ENCODE peak calls at places on chromosomes 7 and 10, in five cellular contexts. B is AG04449, Y is MCF 10A, W is dorsolateral prefrontal cortex, V is type B pancreatic cell. A is an unnamed sample.

GRCh38 chr7:87876759-87877234 is 504 bp downstream of the DBF4 start:
- DNase-seq in Y (peak; percentile 62), W (peak; percentile 55), V (peak; percentile 73), B (no peak), A (peak; percentile 14)

GRCh38 chr10:118812393-118812740 is 57.6 kb upstream of the CACUL1 start:
- DNase-seq in V (no peak), W (no peak), Y (no peak), B (no peak), A (no peak)

GRCh38 chr10:1434912-1435692 is 302.2 kb downstream of the ADARB2 start:
- DNase-seq in B (no peak), Y (no peak), W (no peak), V (no peak), A (no peak)

GRCh38 chr10:131726460-131726861 is 174.3 kb upstream of the PPP2R2D start:
- DNase-seq in W (no peak), B (no peak), Y (no peak), V (peak; percentile 62), A (no peak)

GRCh38 chr7:33745934-33746333 is 159.4 kb upstream of the BMPER start:
- DNase-seq in W (no peak), V (no peak), Y (peak; percentile 57), B (no peak), A (no peak)

GRCh38 chr7:5143935-5144903 is 45.8 kb upstream of the WIPI2 start:
- DNase-seq in Y (no peak), W (peak; percentile 9), V (no peak), B (no peak), A (no peak)

GRCh38 chr10:114573330-114574045 is 84.6 kb downstream of the ABLIM1 start:
- DNase-seq in V (no peak), Y (no peak), W (no peak), B (no peak), A (no peak)

GRCh38 chr10:18607503-18607902 is 43.9 kb downstream of the NSUN6 start:
- DNase-seq in Y (peak; percentile 93), V (no peak), B (peak; percentile 28), W (peak; percentile 22), A (peak; percentile 62)

GRCh38 chr10:3783313-3783689 is 1.7 kb downstream of the KLF6 start:
- DNase-seq in Y (peak; percentile 80), V (no peak), B (no peak), W (peak; percentile 49), A (peak; percentile 79)

GRCh38 chr10:8051851-8052257 is 2.6 kb upstream of the GATA3 start:
- DNase-seq in W (no peak), Y (no peak), B (no peak), V (peak; percentile 82), A (no peak)

GRCh38 chr7:84603545-84603944 is 409.0 kb upstream of the SEMA3A start:
- DNase-seq in Y (no peak), B (no peak), W (no peak), V (no peak), A (no peak)

GRCh38 chr10:80344912-80345311 is 11.6 kb downstream of the DYDC1 start:
- DNase-seq in V (no peak), W (no peak), B (no peak), Y (no peak), A (no peak)

GRCh38 chr7:77290425-77290824 is 90.8 kb upstream of the FGL2 start:
- DNase-seq in W (no peak), V (no peak), B (no peak), Y (no peak), A (no peak)

GRCh38 chr10:109126016-109126415 is 797.3 kb downstream of the XPNPEP1 start:
- DNase-seq in B (no peak), Y (no peak), V (no peak), W (no peak), A (no peak)

GRCh38 chr7:2105917-2106316 is 126.8 kb downstream of the MAD1L1 start:
- DNase-seq in V (no peak), B (no peak), W (no peak), Y (no peak), A (no peak)

GRCh38 chr7:133697585-133697984 is 429.6 kb upstream of the LRGUK start:
- DNase-seq in W (no peak), B (no peak), V (no peak), Y (no peak), A (no peak)

GRCh38 chr7:28144266-28144665 is 36.3 kb downstream of the JAZF1 start:
- DNase-seq in W (peak; percentile 15), V (no peak), B (no peak), Y (no peak), A (no peak)

GRCh38 chr7:1725199-1725701 is 55.2 kb downstream of the ELFN1 start:
- DNase-seq in Y (no peak), V (no peak), B (no peak), W (peak; percentile 71), A (no peak)

GRCh38 chr10:89853796-89854195 is 152.4 kb downstream of the KIF20B start:
- DNase-seq in Y (no peak), W (no peak), B (no peak), V (no peak), A (no peak)

GRCh38 chr7:27239780-27240731 is 2.5 kb upstream of the EVX1 start:
- DNase-seq in W (no peak), V (no peak), B (no peak), Y (no peak), A (no peak)

GRCh38 chr10:22810643-22811254 is 96.4 kb upstream of the PIP4K2A start:
- DNase-seq in Y (no peak), W (no peak), B (no peak), V (no peak), A (no peak)

GRCh38 chr7:130409067-130409721 is 28.9 kb downstream of the CPA1 start:
- DNase-seq in B (no peak), Y (no peak), W (no peak), V (no peak), A (no peak)

GRCh38 chr10:72812415-72812797 is 81.1 kb upstream of the OIT3 start:
- DNase-seq in V (no peak), B (no peak), Y (no peak), W (no peak), A (no peak)

GRCh38 chr7:132451161-132451560 is 125.1 kb downstream of the PLXNA4 start:
- DNase-seq in B (no peak), Y (no peak), V (no peak), W (no peak), A (no peak)

GRCh38 chr7:514651-515598 is 4.7 kb downstream of the PDGFA start:
- DNase-seq in W (no peak), V (no peak), B (no peak), Y (no peak), A (no peak)

GRCh38 chr7:254337-255037 is 35.5 kb upstream of the FOXL3 start:
- DNase-seq in V (no peak), B (no peak), Y (no peak), W (no peak), A (no peak)

GRCh38 chr10:92240289-92241157 is 50.4 kb downstream of the CPEB3 start:
- DNase-seq in V (no peak), B (no peak), Y (peak; percentile 75), W (peak; percentile 71), A (no peak)

DNA sequence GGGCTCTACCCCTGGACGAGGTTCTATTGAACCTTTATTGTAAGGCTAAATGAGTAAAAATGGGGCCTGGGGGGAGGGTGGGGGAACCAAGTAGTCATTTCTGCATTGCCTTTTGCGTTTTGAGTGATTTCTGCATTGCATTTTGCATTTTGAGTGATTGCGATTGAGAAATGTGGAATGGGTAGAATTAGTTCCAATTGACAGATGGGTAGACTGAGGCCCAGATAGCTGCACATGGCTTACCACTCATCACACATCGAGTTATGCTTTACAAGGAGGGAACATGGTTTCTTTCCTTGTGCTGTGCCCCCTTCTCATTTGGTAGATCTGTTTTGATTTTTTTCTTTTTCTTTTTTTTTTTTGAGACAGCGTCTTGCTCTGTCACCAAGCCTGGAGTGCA is 858.7 kb downstream of the TYW1 start:
- DNase-seq in W (no peak), B (no peak), Y (no peak), V (no peak), A (no peak)
- TF ChIP-seq CTCF in W (no peak), B (no peak), Y (no peak), V (no peak), A (no peak)

GRCh38 chr10:100364147-100364546 is 17.1 kb downstream of the SCD start:
- DNase-seq in W (no peak), Y (no peak), B (no peak), V (no peak), A (no peak)

GRCh38 chr10:100359529-100360150 is 12.6 kb downstream of the SCD start:
- DNase-seq in V (no peak), W (no peak), B (no peak), Y (no peak), A (no peak)

GRCh38 chr10:100360234-100360633 is 13.2 kb downstream of the SCD start:
- DNase-seq in B (no peak), V (no peak), Y (no peak), W (no peak), A (no peak)

GRCh38 chr10:100364735-100365391 is 17.8 kb downstream of the SCD start:
- DNase-seq in V (no peak), W (no peak), B (no peak), Y (peak; percentile 96), A (no peak)

GRCh38 chr10:100362570-100363496 is 15.8 kb downstream of the SCD start:
- DNase-seq in Y (no peak), V (no peak), B (no peak), W (no peak), A (no peak)
- TF ChIP-seq CTCF in Y (no peak), V (no peak), B (no peak), W (no peak), A (no peak)

DNA sequence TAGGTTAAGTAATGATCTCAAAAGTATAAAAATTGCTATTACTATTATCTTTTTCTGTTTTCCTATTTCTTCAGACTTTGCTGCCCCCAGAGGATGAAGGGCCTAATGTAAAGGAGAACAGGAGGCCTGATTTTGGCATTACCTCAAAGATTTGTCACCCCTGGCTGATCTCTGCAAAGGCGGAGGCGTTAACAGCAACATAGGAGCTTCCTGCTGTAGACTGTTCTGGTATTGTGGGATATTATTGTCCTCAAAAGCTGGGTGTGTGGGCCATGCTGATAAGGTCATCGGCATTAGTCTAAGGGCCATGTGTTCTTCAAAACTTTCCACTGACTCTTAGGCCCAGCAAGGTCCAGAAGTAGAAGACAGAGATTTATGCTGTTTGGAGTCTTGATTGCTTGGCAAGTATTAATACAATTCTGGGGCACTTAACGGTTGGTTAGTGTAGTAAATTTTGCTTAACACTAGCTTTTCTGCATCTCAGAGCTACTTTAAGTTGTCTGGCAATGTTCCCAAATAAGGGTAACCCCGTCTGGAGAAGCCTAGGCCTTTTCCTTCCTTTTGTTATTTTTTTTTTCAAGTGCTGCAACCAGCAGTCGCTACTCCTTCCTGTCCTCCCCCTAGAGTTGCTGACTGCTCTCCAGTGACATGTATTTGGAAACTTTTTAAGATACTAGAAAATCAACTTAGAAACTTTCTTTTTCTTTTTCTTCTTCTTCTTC is 14.0 kb upstream of the ENTPD1 start:
- DNase-seq in W (no peak), V (no peak), Y (no peak), B (no peak), A (no peak)
- TF ChIP-seq CTCF in W (no peak), V (no peak), Y (no peak), B (no peak), A (no peak)

DNA sequence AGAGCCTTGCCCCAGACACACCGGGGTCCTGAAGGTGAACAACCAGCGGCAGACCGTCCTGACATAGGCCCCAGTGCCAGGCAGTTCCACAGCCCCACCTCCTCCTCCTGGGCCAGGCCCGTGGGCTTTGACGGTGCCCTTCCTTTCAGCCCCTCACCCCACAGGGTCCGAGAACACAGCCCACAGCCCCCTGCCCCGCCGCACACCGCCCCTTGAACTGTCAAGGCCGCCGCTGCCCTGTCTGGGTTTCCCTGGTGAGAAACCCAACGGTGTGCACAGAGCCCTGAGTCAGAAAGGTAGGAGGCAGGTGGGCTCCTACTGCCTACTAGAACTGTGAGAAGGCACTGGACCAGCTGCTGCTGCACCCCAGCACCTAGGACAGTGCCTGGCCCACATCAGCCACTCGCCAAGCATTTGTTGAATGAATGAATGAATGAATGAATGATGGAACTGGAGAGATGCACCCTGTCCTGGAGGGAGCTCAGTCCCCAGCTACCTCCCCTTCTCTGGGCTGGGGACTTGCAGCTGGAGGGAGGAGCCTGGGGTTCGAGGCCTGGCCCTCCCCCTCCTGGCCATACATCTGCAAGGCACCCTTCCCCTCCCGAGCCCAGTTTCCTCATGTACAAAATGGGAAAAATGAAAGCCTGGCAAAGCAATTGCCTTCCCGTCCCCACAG is 117.9 kb downstream of the SLIT1 start:
- DNase-seq in V (no peak), W (no peak), Y (no peak), B (no peak), A (no peak)
- TF ChIP-seq CTCF in V (peak; percentile 46), W (no peak), Y (no peak), B (no peak), A (no peak)